ENCODE peak calls at places on chromosome 12, in ten cellular contexts. One of them, this sample, is unnamed.

GRCh38 chr12:75722714-75723200 is 211.3 kb upstream of the KRR1 start:
- DNase-seq in lower lobe of right lung: no peak
- DNase-seq in PC-3: peak; percentile 88
- DNase-seq in neural progenitor cell: no peak
- DNase-seq in prostate gland: peak; percentile 69
- DNase-seq in breast epithelium: peak; percentile 77
- DNase-seq in tibial nerve: peak; percentile 81
- DNase-seq in keratinocyte: no peak
- DNase-seq in colonic mucosa: peak; percentile 41
- DNase-seq in CD8-positive, alpha-beta T cell: peak; percentile 8
- DNase-seq in this sample: no peak

GRCh38 chr12:38544357-38545066 is 227.9 kb downstream of the ALG10B start:
- DNase-seq in breast epithelium: no peak
- DNase-seq in colonic mucosa: no peak
- DNase-seq in PC-3: no peak
- DNase-seq in neural progenitor cell: peak; percentile 68
- DNase-seq in CD8-positive, alpha-beta T cell: no peak
- DNase-seq in keratinocyte: no peak
- DNase-seq in tibial nerve: no peak
- DNase-seq in lower lobe of right lung: no peak
- DNase-seq in prostate gland: no peak
- DNase-seq in this sample: no peak

GRCh38 chr12:46110928-46111699 is 120.7 kb upstream of the SCAF11 start:
- DNase-seq in tibial nerve: no peak
- DNase-seq in CD8-positive, alpha-beta T cell: no peak
- DNase-seq in neural progenitor cell: no peak
- DNase-seq in colonic mucosa: no peak
- DNase-seq in breast epithelium: no peak
- DNase-seq in lower lobe of right lung: no peak
- DNase-seq in prostate gland: no peak
- DNase-seq in keratinocyte: no peak
- DNase-seq in PC-3: no peak
- DNase-seq in this sample: no peak

GRCh38 chr12:90023207-90023870 is 314.7 kb upstream of the ATP2B1 start:
- DNase-seq in PC-3: peak; percentile 55
- DNase-seq in prostate gland: no peak
- DNase-seq in colonic mucosa: no peak
- DNase-seq in lower lobe of right lung: no peak
- DNase-seq in neural progenitor cell: no peak
- DNase-seq in breast epithelium: no peak
- DNase-seq in CD8-positive, alpha-beta T cell: no peak
- DNase-seq in keratinocyte: no peak
- DNase-seq in tibial nerve: no peak
- DNase-seq in this sample: no peak

GRCh38 chr12:26768611-26769603 is 64.1 kb downstream of the ITPR2 start:
- DNase-seq in breast epithelium: no peak
- DNase-seq in prostate gland: peak; percentile 7
- DNase-seq in neural progenitor cell: no peak
- DNase-seq in keratinocyte: no peak
- DNase-seq in colonic mucosa: no peak
- DNase-seq in CD8-positive, alpha-beta T cell: no peak
- DNase-seq in PC-3: peak; percentile 97
- DNase-seq in lower lobe of right lung: no peak
- DNase-seq in tibial nerve: no peak
- DNase-seq in this sample: no peak

GRCh38 chr12:30000401-30000800 is 216.7 kb upstream of the TMTC1 start:
- DNase-seq in CD8-positive, alpha-beta T cell: no peak
- DNase-seq in tibial nerve: no peak
- DNase-seq in lower lobe of right lung: no peak
- DNase-seq in prostate gland: no peak
- DNase-seq in breast epithelium: no peak
- DNase-seq in keratinocyte: no peak
- DNase-seq in colonic mucosa: no peak
- DNase-seq in PC-3: no peak
- DNase-seq in neural progenitor cell: no peak
- DNase-seq in this sample: no peak

GRCh38 chr12:131720921-131721320 is 10.0 kb downstream of the SFSWAP start:
- DNase-seq in CD8-positive, alpha-beta T cell: no peak
- DNase-seq in colonic mucosa: no peak
- DNase-seq in neural progenitor cell: no peak
- DNase-seq in tibial nerve: no peak
- DNase-seq in prostate gland: no peak
- DNase-seq in PC-3: no peak
- DNase-seq in keratinocyte: peak; percentile 42
- DNase-seq in lower lobe of right lung: no peak
- DNase-seq in breast epithelium: no peak
- DNase-seq in this sample: no peak

GRCh38 chr12:22577667-22578066 is 33.3 kb upstream of the C2CD5 start:
- DNase-seq in tibial nerve: no peak
- DNase-seq in prostate gland: no peak
- DNase-seq in CD8-positive, alpha-beta T cell: no peak
- DNase-seq in colonic mucosa: no peak
- DNase-seq in breast epithelium: no peak
- DNase-seq in neural progenitor cell: no peak
- DNase-seq in PC-3: peak; percentile 33
- DNase-seq in lower lobe of right lung: no peak
- DNase-seq in keratinocyte: peak; percentile 28
- DNase-seq in this sample: no peak

GRCh38 chr12:79552186-79552585 is 138.6 kb downstream of the PAWR start:
- DNase-seq in keratinocyte: no peak
- DNase-seq in PC-3: no peak
- DNase-seq in tibial nerve: no peak
- DNase-seq in colonic mucosa: no peak
- DNase-seq in CD8-positive, alpha-beta T cell: no peak
- DNase-seq in breast epithelium: peak; percentile 33
- DNase-seq in lower lobe of right lung: no peak
- DNase-seq in prostate gland: no peak
- DNase-seq in neural progenitor cell: no peak
- DNase-seq in this sample: no peak

GRCh38 chr12:57370084-57370483 is 60.8 kb downstream of the R3HDM2 start:
- DNase-seq in tibial nerve: no peak
- DNase-seq in lower lobe of right lung: no peak
- DNase-seq in colonic mucosa: no peak
- DNase-seq in neural progenitor cell: no peak
- DNase-seq in PC-3: no peak
- DNase-seq in breast epithelium: no peak
- DNase-seq in prostate gland: no peak
- DNase-seq in keratinocyte: no peak
- DNase-seq in CD8-positive, alpha-beta T cell: no peak
- DNase-seq in this sample: no peak

GRCh38 chr12:27504506-27504905 is 19.5 kb upstream of the PPFIBP1 start:
- DNase-seq in colonic mucosa: no peak
- DNase-seq in tibial nerve: no peak
- DNase-seq in lower lobe of right lung: no peak
- DNase-seq in breast epithelium: no peak
- DNase-seq in CD8-positive, alpha-beta T cell: no peak
- DNase-seq in prostate gland: no peak
- DNase-seq in neural progenitor cell: no peak
- DNase-seq in PC-3: no peak
- DNase-seq in keratinocyte: no peak
- DNase-seq in this sample: no peak

GRCh38 chr12:51863921-51864700 is 15.6 kb upstream of the FIGNL2 start:
- DNase-seq in keratinocyte: no peak
- DNase-seq in lower lobe of right lung: no peak
- DNase-seq in prostate gland: no peak
- DNase-seq in breast epithelium: no peak
- DNase-seq in neural progenitor cell: peak; percentile 92
- DNase-seq in CD8-positive, alpha-beta T cell: no peak
- DNase-seq in PC-3: no peak
- DNase-seq in colonic mucosa: no peak
- DNase-seq in tibial nerve: no peak
- DNase-seq in this sample: peak; percentile 60

GRCh38 chr12:107241421-107241820 is 148.1 kb upstream of the CRY1 start:
- DNase-seq in colonic mucosa: no peak
- DNase-seq in PC-3: no peak
- DNase-seq in tibial nerve: no peak
- DNase-seq in keratinocyte: no peak
- DNase-seq in neural progenitor cell: no peak
- DNase-seq in lower lobe of right lung: no peak
- DNase-seq in breast epithelium: no peak
- DNase-seq in prostate gland: no peak
- DNase-seq in CD8-positive, alpha-beta T cell: no peak
- DNase-seq in this sample: no peak

GRCh38 chr12:113142173-113142885 is 6.8 kb upstream of the RASAL1 start:
- DNase-seq in neural progenitor cell: no peak
- DNase-seq in tibial nerve: peak; percentile 22
- DNase-seq in keratinocyte: no peak
- DNase-seq in colonic mucosa: peak; percentile 70
- DNase-seq in prostate gland: no peak
- DNase-seq in lower lobe of right lung: peak; percentile 71
- DNase-seq in CD8-positive, alpha-beta T cell: no peak
- DNase-seq in PC-3: no peak
- DNase-seq in breast epithelium: peak; percentile 88
- DNase-seq in this sample: no peak

GRCh38 chr12:75443709-75444108 is 36.8 kb upstream of the GLIPR1 start:
- DNase-seq in neural progenitor cell: no peak
- DNase-seq in tibial nerve: no peak
- DNase-seq in breast epithelium: no peak
- DNase-seq in keratinocyte: no peak
- DNase-seq in colonic mucosa: no peak
- DNase-seq in lower lobe of right lung: no peak
- DNase-seq in CD8-positive, alpha-beta T cell: no peak
- DNase-seq in PC-3: peak; percentile 36
- DNase-seq in prostate gland: no peak
- DNase-seq in this sample: no peak

GRCh38 chr12:108696111-108696995 is 35.0 kb downstream of the CORO1C start:
- DNase-seq in neural progenitor cell: no peak
- DNase-seq in lower lobe of right lung: no peak
- DNase-seq in prostate gland: peak; percentile 60
- DNase-seq in PC-3: peak; percentile 96
- DNase-seq in keratinocyte: peak; percentile 99
- DNase-seq in tibial nerve: peak; percentile 35
- DNase-seq in breast epithelium: peak; percentile 70
- DNase-seq in CD8-positive, alpha-beta T cell: no peak
- DNase-seq in colonic mucosa: no peak
- DNase-seq in this sample: no peak

GRCh38 chr12:83954939-83955601 is 957.5 kb downstream of the SLC6A15 start:
- DNase-seq in neural progenitor cell: peak; percentile 39
- DNase-seq in CD8-positive, alpha-beta T cell: no peak
- DNase-seq in breast epithelium: no peak
- DNase-seq in prostate gland: no peak
- DNase-seq in keratinocyte: no peak
- DNase-seq in PC-3: peak; percentile 32
- DNase-seq in lower lobe of right lung: no peak
- DNase-seq in tibial nerve: no peak
- DNase-seq in colonic mucosa: no peak
- DNase-seq in this sample: no peak

GRCh38 chr12:45458854-45459807 is 243.2 kb downstream of the ANO6 start:
- DNase-seq in colonic mucosa: no peak
- DNase-seq in tibial nerve: peak; percentile 22
- DNase-seq in keratinocyte: no peak
- DNase-seq in CD8-positive, alpha-beta T cell: no peak
- DNase-seq in lower lobe of right lung: no peak
- DNase-seq in prostate gland: no peak
- DNase-seq in PC-3: peak; percentile 24
- DNase-seq in neural progenitor cell: no peak
- DNase-seq in breast epithelium: no peak
- DNase-seq in this sample: no peak

GRCh38 chr12:112097641-112098040 is 10.9 kb downstream of the NAA25 start:
- DNase-seq in prostate gland: no peak
- DNase-seq in tibial nerve: no peak
- DNase-seq in colonic mucosa: no peak
- DNase-seq in neural progenitor cell: no peak
- DNase-seq in breast epithelium: no peak
- DNase-seq in lower lobe of right lung: no peak
- DNase-seq in PC-3: peak; percentile 66
- DNase-seq in CD8-positive, alpha-beta T cell: no peak
- DNase-seq in keratinocyte: no peak
- DNase-seq in this sample: peak; percentile 19

GRCh38 chr12:49131973-49132461 is 822 bp upstream of the TUBA1B start:
- DNase-seq in CD8-positive, alpha-beta T cell: no peak
- DNase-seq in breast epithelium: no peak
- DNase-seq in neural progenitor cell: no peak
- DNase-seq in PC-3: peak; percentile 49
- DNase-seq in keratinocyte: no peak
- DNase-seq in lower lobe of right lung: no peak
- DNase-seq in colonic mucosa: peak; percentile 62
- DNase-seq in tibial nerve: peak; percentile 8
- DNase-seq in prostate gland: peak; percentile 14
- DNase-seq in this sample: no peak
- H3K4me3 ChIP-seq in CD8-positive, alpha-beta T cell: peak overlapping the region; percentile 91
- H3K4me3 ChIP-seq in breast epithelium: peak overlapping the region; percentile 96
- H3K4me3 ChIP-seq in neural progenitor cell: peak overlapping the region; percentile 98
- H3K4me3 ChIP-seq in PC-3: peak overlapping the region; percentile 84
- H3K4me3 ChIP-seq in keratinocyte: peak overlapping the region; percentile 84
- H3K4me3 ChIP-seq in lower lobe of right lung: peak overlapping the region; percentile 80
- H3K4me3 ChIP-seq in colonic mucosa: peak overlapping the region; percentile 84
- H3K4me3 ChIP-seq in tibial nerve: peak overlapping the region; percentile 40
- H3K4me3 ChIP-seq in prostate gland: peak overlapping the region; percentile 85
- H3K4me3 ChIP-seq in this sample: peak overlapping the region; percentile 100

GRCh38 chr12:12238605-12239004 is 28.2 kb downstream of the LRP6 start:
- DNase-seq in tibial nerve: no peak
- DNase-seq in CD8-positive, alpha-beta T cell: no peak
- DNase-seq in neural progenitor cell: no peak
- DNase-seq in prostate gland: no peak
- DNase-seq in lower lobe of right lung: no peak
- DNase-seq in colonic mucosa: no peak
- DNase-seq in PC-3: no peak
- DNase-seq in breast epithelium: no peak
- DNase-seq in keratinocyte: no peak
- DNase-seq in this sample: no peak
- H3K4me1 ChIP-seq in tibial nerve: peaks cover 43% of the 10 kb centered on the region
- H3K4me1 ChIP-seq in CD8-positive, alpha-beta T cell: no peaks in the 10 kb centered on the region
- H3K4me1 ChIP-seq in neural progenitor cell: peaks cover 61% of the 10 kb centered on the region
- H3K4me1 ChIP-seq in prostate gland: no peaks in the 10 kb centered on the region
- H3K4me1 ChIP-seq in lower lobe of right lung: no peaks in the 10 kb centered on the region
- H3K4me1 ChIP-seq in colonic mucosa: no peaks in the 10 kb centered on the region
- H3K4me1 ChIP-seq in PC-3: no peaks in the 10 kb centered on the region
- H3K4me1 ChIP-seq in breast epithelium: no peaks in the 10 kb centered on the region
- H3K4me1 ChIP-seq in keratinocyte: no peaks in the 10 kb centered on the region
- H3K4me1 ChIP-seq in this sample: peaks cover 5% of the 10 kb centered on the region

GRCh38 chr12:50785406-50785805 is 21.5 kb downstream of the ATF1 start:
- DNase-seq in tibial nerve: no peak
- DNase-seq in neural progenitor cell: no peak
- DNase-seq in lower lobe of right lung: no peak
- DNase-seq in keratinocyte: no peak
- DNase-seq in colonic mucosa: no peak
- DNase-seq in CD8-positive, alpha-beta T cell: no peak
- DNase-seq in breast epithelium: no peak
- DNase-seq in PC-3: no peak
- DNase-seq in prostate gland: no peak
- DNase-seq in this sample: no peak
- H3K27ac ChIP-seq in tibial nerve: no peak overlapping the region
- H3K27ac ChIP-seq in neural progenitor cell: no peak overlapping the region
- H3K27ac ChIP-seq in lower lobe of right lung: peak overlapping the region; percentile 0
- H3K27ac ChIP-seq in keratinocyte: peak overlapping the region; percentile 99
- H3K27ac ChIP-seq in colonic mucosa: no peak overlapping the region
- H3K27ac ChIP-seq in CD8-positive, alpha-beta T cell: no peak overlapping the region
- H3K27ac ChIP-seq in breast epithelium: no peak overlapping the region
- H3K27ac ChIP-seq in PC-3: peak overlapping the region; percentile 97
- H3K27ac ChIP-seq in prostate gland: no peak overlapping the region
- H3K27ac ChIP-seq in this sample: no peak overlapping the region

DNA sequence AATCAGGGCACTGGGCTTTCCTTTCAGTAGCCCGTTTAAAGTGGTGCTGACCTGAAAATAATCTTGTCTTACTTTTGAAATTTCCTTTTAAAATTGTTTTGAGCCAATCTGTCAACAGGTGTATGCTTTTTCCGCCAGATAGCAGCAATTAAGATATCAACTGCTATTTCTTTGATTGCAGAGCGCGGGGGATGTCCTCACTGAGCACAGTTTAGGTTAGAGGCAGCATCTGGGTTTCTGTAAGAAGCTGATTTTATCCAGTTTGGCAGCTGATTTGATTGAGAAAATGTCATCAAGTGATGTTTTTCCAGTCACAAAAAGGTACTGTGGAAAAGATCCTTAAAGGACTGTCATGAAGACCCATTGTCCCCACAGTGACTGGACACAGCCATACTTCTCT is 371.8 kb downstream of the ADAMTS20 start:
- DNase-seq in colonic mucosa: no peak
- DNase-seq in tibial nerve: no peak
- DNase-seq in CD8-positive, alpha-beta T cell: no peak
- DNase-seq in lower lobe of right lung: no peak
- DNase-seq in prostate gland: no peak
- DNase-seq in PC-3: no peak
- DNase-seq in keratinocyte: no peak
- DNase-seq in breast epithelium: no peak
- DNase-seq in neural progenitor cell: no peak
- DNase-seq in this sample: no peak
- H3K4me3 ChIP-seq in colonic mucosa: no peak overlapping the region
- H3K4me3 ChIP-seq in tibial nerve: no peak overlapping the region
- H3K4me3 ChIP-seq in CD8-positive, alpha-beta T cell: no peak overlapping the region
- H3K4me3 ChIP-seq in lower lobe of right lung: no peak overlapping the region
- H3K4me3 ChIP-seq in prostate gland: no peak overlapping the region
- H3K4me3 ChIP-seq in PC-3: no peak overlapping the region
- H3K4me3 ChIP-seq in keratinocyte: no peak overlapping the region
- H3K4me3 ChIP-seq in breast epithelium: no peak overlapping the region
- H3K4me3 ChIP-seq in neural progenitor cell: no peak overlapping the region
- H3K4me3 ChIP-seq in this sample: no peak overlapping the region